ENCODE peak calls at places on chromosomes 2 and 18, in four cellular contexts. One of them, this sample, is unnamed.

GRCh38 chr2:84631047-84631446 is 114.7 kb downstream of the DNAH6 start:
- DNase-seq in astrocyte of the cerebellum: peak
- DNase-seq in dorsolateral prefrontal cortex: no peak
- DNase-seq in suprapubic skin: no peak
- DNase-seq in this sample: no peak

GRCh38 chr2:71725836-71726235 is 272.5 kb downstream of the DYSF start:
- DNase-seq in astrocyte of the cerebellum: no peak
- DNase-seq in dorsolateral prefrontal cortex: no peak
- DNase-seq in suprapubic skin: no peak
- DNase-seq in this sample: no peak

GRCh38 chr18:2953935-2954641 is 58.9 kb downstream of the LPIN2 start:
- DNase-seq in astrocyte of the cerebellum: no peak
- DNase-seq in dorsolateral prefrontal cortex: no peak
- DNase-seq in suprapubic skin: no peak
- DNase-seq in this sample: no peak

GRCh38 chr18:8800876-8801262 is 95.5 kb downstream of the MTCL1 start:
- DNase-seq in astrocyte of the cerebellum: no peak
- DNase-seq in dorsolateral prefrontal cortex: no peak
- DNase-seq in suprapubic skin: no peak
- DNase-seq in this sample: no peak

GRCh38 chr2:187552959-187553681 is 1.1 kb downstream of the TFPI start:
- DNase-seq in astrocyte of the cerebellum: no peak
- DNase-seq in dorsolateral prefrontal cortex: no peak
- DNase-seq in suprapubic skin: no peak
- DNase-seq in this sample: no peak

GRCh38 chr18:62741118-62741566 is 25.8 kb downstream of the PHLPP1 start:
- DNase-seq in astrocyte of the cerebellum: no peak
- DNase-seq in dorsolateral prefrontal cortex: no peak
- DNase-seq in suprapubic skin: no peak
- DNase-seq in this sample: no peak

GRCh38 chr2:153455856-153456255 is 22.7 kb downstream of the RPRM start:
- DNase-seq in astrocyte of the cerebellum: no peak
- DNase-seq in dorsolateral prefrontal cortex: no peak
- DNase-seq in suprapubic skin: no peak
- DNase-seq in this sample: no peak

GRCh38 chr2:112674229-112674628 is 28.5 kb downstream of the SLC20A1 start:
- DNase-seq in astrocyte of the cerebellum: no peak
- DNase-seq in dorsolateral prefrontal cortex: no peak
- DNase-seq in suprapubic skin: no peak
- DNase-seq in this sample: no peak

GRCh38 chr2:201882353-201883095 is 76.2 kb downstream of the CDK15 start:
- DNase-seq in astrocyte of the cerebellum: peak
- DNase-seq in dorsolateral prefrontal cortex: no peak
- DNase-seq in suprapubic skin: peak
- DNase-seq in this sample: no peak

GRCh38 chr2:86298411-86299390 is 38.7 kb downstream of the REEP1 start:
- DNase-seq in astrocyte of the cerebellum: no peak
- DNase-seq in dorsolateral prefrontal cortex: no peak
- DNase-seq in suprapubic skin: peak
- DNase-seq in this sample: peak

DNA sequence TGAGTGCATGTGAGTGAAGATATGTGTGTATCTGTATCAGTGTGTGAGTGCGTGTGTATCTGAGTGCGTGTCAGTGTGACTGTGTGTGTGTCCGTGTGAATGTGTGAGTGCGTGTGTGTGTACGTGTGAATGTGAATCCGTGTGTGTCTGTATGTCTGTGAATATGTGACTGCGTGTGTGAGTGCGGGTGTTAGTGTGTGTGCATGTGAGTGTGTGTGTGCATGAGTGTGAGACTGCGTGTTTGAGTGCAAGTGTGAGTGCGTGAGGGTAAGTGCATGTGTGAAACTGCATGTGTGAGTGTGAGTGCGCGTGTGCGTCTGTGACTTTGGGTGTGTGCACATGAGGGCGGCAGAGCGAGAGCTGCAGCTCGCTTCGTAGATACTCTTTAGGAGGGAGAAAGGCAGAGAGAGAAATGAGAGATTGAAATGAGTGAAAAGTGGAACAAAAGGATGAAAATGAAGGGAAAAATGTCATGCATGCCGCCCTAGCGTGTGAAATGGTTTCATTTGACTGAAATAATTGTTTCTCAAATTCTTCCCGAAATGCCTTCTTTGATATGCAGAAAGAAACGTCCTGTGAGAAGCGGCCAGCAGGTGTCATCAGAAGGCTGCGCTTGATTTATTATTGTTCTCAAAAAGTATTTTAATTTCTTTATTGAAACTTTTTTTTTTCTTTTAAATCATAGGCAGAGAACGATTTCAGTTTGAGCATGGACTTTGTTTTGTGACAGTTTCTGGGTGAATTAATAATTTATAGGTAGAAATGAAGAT is 25.6 kb downstream of the ZNF407 start:
- DNase-seq in astrocyte of the cerebellum: no peak
- DNase-seq in dorsolateral prefrontal cortex: peak
- DNase-seq in suprapubic skin: no peak
- DNase-seq in this sample: no peak
- TF ChIP-seq CTCF in astrocyte of the cerebellum: peak
- TF ChIP-seq CTCF in dorsolateral prefrontal cortex: peak
- TF ChIP-seq CTCF in suprapubic skin: no peak
- TF ChIP-seq CTCF in this sample: peak

GRCh38 chr2:233832869-233833812 is 21.2 kb downstream of the HJURP start:
- DNase-seq in astrocyte of the cerebellum: peak
- DNase-seq in dorsolateral prefrontal cortex: peak
- DNase-seq in suprapubic skin: peak
- DNase-seq in this sample: no peak
- TF ChIP-seq CTCF in astrocyte of the cerebellum: peak
- TF ChIP-seq CTCF in dorsolateral prefrontal cortex: no peak
- TF ChIP-seq CTCF in suprapubic skin: peak
- TF ChIP-seq CTCF in this sample: peak

GRCh38 chr18:53152478-53152877 is 812.5 kb downstream of the DCC start:
- DNase-seq in astrocyte of the cerebellum: no peak
- DNase-seq in dorsolateral prefrontal cortex: no peak
- DNase-seq in suprapubic skin: no peak
- DNase-seq in this sample: no peak

GRCh38 chr18:53147472-53147871 is 807.5 kb downstream of the DCC start:
- DNase-seq in astrocyte of the cerebellum: no peak
- DNase-seq in dorsolateral prefrontal cortex: no peak
- DNase-seq in suprapubic skin: no peak
- DNase-seq in this sample: no peak

GRCh38 chr18:53153800-53154199 is 813.8 kb downstream of the DCC start:
- DNase-seq in astrocyte of the cerebellum: no peak
- DNase-seq in dorsolateral prefrontal cortex: no peak
- DNase-seq in suprapubic skin: no peak
- DNase-seq in this sample: no peak

GRCh38 chr18:53148056-53148574 is 808.1 kb downstream of the DCC start:
- DNase-seq in astrocyte of the cerebellum: no peak
- DNase-seq in dorsolateral prefrontal cortex: no peak
- DNase-seq in suprapubic skin: no peak
- DNase-seq in this sample: no peak

DNA sequence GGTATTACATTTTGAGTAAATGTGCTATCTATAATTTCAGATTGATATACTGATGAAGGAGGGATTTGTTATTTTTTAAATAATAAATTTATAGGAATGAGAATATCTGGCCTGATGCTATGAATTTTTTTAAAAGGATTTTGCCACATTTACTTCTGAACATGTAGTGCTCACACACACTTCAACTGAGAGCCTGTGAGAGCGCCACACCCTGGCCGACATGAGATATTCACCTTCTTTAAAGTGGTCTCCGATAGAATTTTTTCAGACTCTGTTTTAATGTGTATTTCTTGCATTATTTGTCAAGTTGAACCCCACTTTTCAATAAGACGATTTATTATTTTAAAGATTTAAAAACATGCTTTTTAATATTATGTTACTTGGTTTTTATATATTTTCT is 813.3 kb downstream of the DCC start:
- DNase-seq in astrocyte of the cerebellum: no peak
- DNase-seq in dorsolateral prefrontal cortex: no peak
- DNase-seq in suprapubic skin: no peak
- DNase-seq in this sample: no peak
- TF ChIP-seq CTCF in astrocyte of the cerebellum: peak
- TF ChIP-seq CTCF in dorsolateral prefrontal cortex: no peak
- TF ChIP-seq CTCF in suprapubic skin: no peak
- TF ChIP-seq CTCF in this sample: peak

DNA sequence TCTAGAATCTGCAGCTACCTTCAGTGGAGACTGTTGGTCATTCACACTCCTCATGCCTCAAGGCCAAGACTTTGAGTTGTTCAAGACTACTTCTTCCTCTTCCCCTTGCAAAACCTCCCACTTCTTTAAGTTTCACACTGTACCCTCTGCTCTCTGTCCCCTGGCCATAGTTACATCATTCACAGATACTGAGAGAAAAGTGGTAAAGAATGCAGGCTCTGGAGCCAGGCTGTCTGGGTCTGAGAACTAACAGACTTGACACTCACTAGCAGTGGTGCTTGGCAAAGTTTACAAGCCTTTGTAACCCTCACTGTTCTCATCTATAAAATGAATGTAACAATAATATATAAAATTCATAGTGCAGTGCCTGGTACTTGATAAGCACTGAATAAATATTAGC is 61.8 kb downstream of the CDH20 start:
- DNase-seq in astrocyte of the cerebellum: no peak
- DNase-seq in dorsolateral prefrontal cortex: no peak
- DNase-seq in suprapubic skin: no peak
- DNase-seq in this sample: no peak
- TF ChIP-seq CTCF in astrocyte of the cerebellum: no peak
- TF ChIP-seq CTCF in dorsolateral prefrontal cortex: no peak
- TF ChIP-seq CTCF in suprapubic skin: no peak
- TF ChIP-seq CTCF in this sample: no peak

GRCh38 chr2:160977376-160977775 is 182.9 kb upstream of the TANK start:
- DNase-seq in astrocyte of the cerebellum: no peak
- DNase-seq in dorsolateral prefrontal cortex: no peak
- DNase-seq in suprapubic skin: no peak
- DNase-seq in this sample: no peak
- TF ChIP-seq CTCF in astrocyte of the cerebellum: no peak
- TF ChIP-seq CTCF in dorsolateral prefrontal cortex: no peak
- TF ChIP-seq CTCF in suprapubic skin: no peak
- TF ChIP-seq CTCF in this sample: no peak

GRCh38 chr2:70688427-70688826 is 79.6 kb downstream of the ADD2 start:
- DNase-seq in astrocyte of the cerebellum: no peak
- DNase-seq in dorsolateral prefrontal cortex: no peak
- DNase-seq in suprapubic skin: peak
- DNase-seq in this sample: no peak

GRCh38 chr2:70687461-70687795 is 80.6 kb downstream of the ADD2 start:
- DNase-seq in astrocyte of the cerebellum: no peak
- DNase-seq in dorsolateral prefrontal cortex: no peak
- DNase-seq in suprapubic skin: no peak
- DNase-seq in this sample: no peak

GRCh38 chr2:70685771-70686171 is 82.2 kb downstream of the ADD2 start:
- DNase-seq in astrocyte of the cerebellum: no peak
- DNase-seq in dorsolateral prefrontal cortex: peak
- DNase-seq in suprapubic skin: peak
- DNase-seq in this sample: no peak

GRCh38 chr2:70684846-70685622 is 83.0 kb downstream of the ADD2 start:
- DNase-seq in astrocyte of the cerebellum: no peak
- DNase-seq in dorsolateral prefrontal cortex: no peak
- DNase-seq in suprapubic skin: peak
- DNase-seq in this sample: no peak

GRCh38 chr2:70686577-70687460 is 81.2 kb downstream of the ADD2 start:
- DNase-seq in astrocyte of the cerebellum: no peak
- DNase-seq in dorsolateral prefrontal cortex: no peak
- DNase-seq in suprapubic skin: peak
- DNase-seq in this sample: peak
- TF ChIP-seq CTCF in astrocyte of the cerebellum: peak
- TF ChIP-seq CTCF in dorsolateral prefrontal cortex: no peak
- TF ChIP-seq CTCF in suprapubic skin: no peak
- TF ChIP-seq CTCF in this sample: peak